ENCODE peak calls at places on chromosomes 3 and 15, in four cellular contexts. N is HepG2, K is K562, Q is GM12878. E is an unnamed sample.

GRCh38 chr3:183857863-183858262 is 26.8 kb downstream of the PARL start:
- DNase-seq in N (no peak), K (no peak), Q (no peak), E (no peak)

GRCh38 chr15:77528968-77529319 is 103.8 kb downstream of the LINGO1 start:
- DNase-seq in N (no peak), K (no peak), Q (no peak), E (peak)

GRCh38 chr15:31273258-31273941 is 53.2 kb upstream of the KLF13 start:
- DNase-seq in N (no peak), K (no peak), Q (no peak), E (peak)

GRCh38 chr3:18424862-18425640 is at the start of gene SATB1:
- DNase-seq in N (no peak), K (peak), Q (no peak), E (peak)

GRCh38 chr3:154904328-154904727 is 175.8 kb upstream of the MME start:
- DNase-seq in N (peak), K (peak), Q (no peak), E (no peak)

GRCh38 chr15:64807051-64807749 is 18.2 kb downstream of the PIF1 start:
- DNase-seq in N (no peak), K (no peak), Q (no peak), E (peak)

GRCh38 chr3:43405888-43406636 is 119.7 kb downstream of the SNRK start:
- DNase-seq in N (no peak), K (peak), Q (no peak), E (no peak)

GRCh38 chr15:35305906-35306305 is 220.8 kb upstream of the NANOGP8 start:
- DNase-seq in N (no peak), K (peak), Q (no peak), E (no peak)

GRCh38 chr3:28791713-28792255 is 443.2 kb upstream of the AZI2 start:
- DNase-seq in N (no peak), K (no peak), Q (no peak), E (no peak)

GRCh38 chr3:48847053-48847585 is 555 bp downstream of the PRKAR2A start:
- DNase-seq in N (peak), K (peak), Q (no peak), E (peak)

GRCh38 chr3:120560304-120561250 is 35.6 kb upstream of the NDUFB4 start:
- DNase-seq in N (no peak), K (no peak), Q (no peak), E (peak)

GRCh38 chr3:150106752-150107428 is 136.2 kb upstream of the PFN2 start:
- DNase-seq in N (no peak), K (no peak), Q (no peak), E (no peak)

GRCh38 chr3:158918008-158918407 is 116.2 kb downstream of the MFSD1 start:
- DNase-seq in N (peak), K (peak), Q (no peak), E (peak)

GRCh38 chr3:182837855-182838454 is 44.7 kb downstream of the ATP11B start:
- DNase-seq in N (peak), K (peak), Q (no peak), E (no peak)
- TF ChIP-seq NR2C2 in N (no peak), K (no peak), Q (no peak), E (no peak)

GRCh38 chr3:46422617-46423016 is 15.6 kb downstream of the CCRL2 start:
- DNase-seq in N (no peak), K (peak), Q (no peak), E (no peak)
- TF ChIP-seq CBFB in N (no peak), K (no peak), Q (no peak), E (no peak)

GRCh38 chr15:57890878-57891277 is 174.6 kb downstream of the ALDH1A2 start:
- DNase-seq in N (no peak), K (no peak), Q (no peak), E (no peak)

GRCh38 chr15:57895291-57895690 is 170.2 kb downstream of the ALDH1A2 start:
- DNase-seq in N (no peak), K (no peak), Q (no peak), E (no peak)

GRCh38 chr15:57890351-57890750 is 175.2 kb downstream of the ALDH1A2 start:
- DNase-seq in N (no peak), K (no peak), Q (no peak), E (no peak)

GRCh38 chr15:57893075-57893474 is 172.4 kb downstream of the ALDH1A2 start:
- DNase-seq in N (no peak), K (no peak), Q (no peak), E (no peak)

GRCh38 chr15:57892181-57892580 is 173.3 kb downstream of the ALDH1A2 start:
- DNase-seq in N (no peak), K (no peak), Q (no peak), E (no peak)
- TF ChIP-seq NR2C2 in N (no peak), K (no peak), Q (no peak), E (no peak)

GRCh38 chr3:190566043-190566933 is 52.4 kb downstream of the IL1RAP start:
- DNase-seq in N (peak), K (peak), Q (no peak), E (no peak)
- TF ChIP-seq CBFB in N (no peak), K (no peak), Q (no peak), E (no peak)

DNA sequence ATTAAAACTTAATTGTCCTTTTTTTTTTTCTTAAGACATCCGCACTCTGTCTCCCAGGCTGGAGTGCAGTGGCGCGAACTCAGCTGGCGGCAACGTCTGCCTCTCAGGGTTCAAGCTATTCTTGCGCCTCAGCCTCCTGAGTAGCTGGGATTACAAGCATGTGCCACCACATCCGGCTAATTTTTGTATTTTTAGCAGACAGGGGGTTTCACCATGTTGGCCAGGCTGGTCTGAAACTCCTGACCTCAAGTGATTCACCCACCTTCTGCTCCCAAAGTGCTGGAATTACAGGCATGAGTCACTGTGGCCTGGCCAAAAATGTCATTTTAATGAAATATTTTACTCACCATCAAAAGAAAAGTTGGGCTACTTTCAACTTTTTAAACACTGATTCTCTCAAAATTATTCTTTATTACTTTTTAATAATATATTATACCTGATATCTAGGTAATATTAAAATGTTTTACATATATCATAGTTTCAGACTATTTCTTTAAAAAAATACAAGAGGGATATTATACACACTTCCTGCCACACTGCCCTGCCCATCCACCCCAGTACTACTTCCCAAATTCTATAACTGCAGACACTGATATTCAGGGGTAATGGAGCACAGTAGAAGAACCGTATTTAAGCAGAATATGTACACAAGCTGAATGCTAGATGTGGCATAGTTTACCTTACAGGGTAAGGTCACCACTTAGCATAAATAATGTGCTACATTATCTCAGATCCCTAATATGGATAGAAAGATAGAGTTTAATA is 723.9 kb upstream of the ZNF385D start:
- DNase-seq in N (no peak), K (no peak), Q (no peak), E (no peak)
- TF ChIP-seq NR2C2 in N (no peak), K (no peak), Q (no peak), E (no peak)

GRCh38 chr15:66253296-66253642 is 281 bp downstream of the MEGF11 start:
- DNase-seq in N (no peak), K (no peak), Q (no peak), E (peak)

GRCh38 chr15:66254364-66255292 is 1.1 kb upstream of the MEGF11 start:
- DNase-seq in N (no peak), K (no peak), Q (no peak), E (peak)

GRCh38 chr15:66252411-66253295 is 897 bp downstream of the MEGF11 start:
- DNase-seq in N (peak), K (peak), Q (no peak), E (peak)

GRCh38 chr15:66255293-66255676 is 1.7 kb upstream of the MEGF11 start:
- DNase-seq in N (no peak), K (no peak), Q (no peak), E (no peak)

GRCh38 chr15:66253643-66254363 is at the start of gene MEGF11:
- DNase-seq in N (no peak), K (no peak), Q (no peak), E (peak)
- TF ChIP-seq CBFB in N (no peak), K (no peak), Q (no peak), E (no peak)

GRCh38 chr3:64223809-64224570 is 1.3 kb downstream of the PRICKLE2 start:
- DNase-seq in N (no peak), K (no peak), Q (no peak), E (no peak)
- TF ChIP-seq NR2C2 in N (no peak), K (no peak), Q (no peak), E (no peak)